ENCODE peak calls at places on chromosomes 2 and 18, in ten cellular contexts. K, V, U, L, A, I, J, M, Z and B are unnamed samples.

GRCh38 chr2:96321230-96322103 is 3.6 kb upstream of the ITPRIPL1 start:
- DNase-seq in M (peak), Z (no peak), I (peak), J (peak), V (peak), L (peak), U (peak), K (no peak), A (peak), B (no peak)

GRCh38 chr2:165725421-165725820 is 68.6 kb downstream of the GALNT3 start:
- DNase-seq in V (peak), K (peak), M (no peak), I (peak), J (no peak), A (no peak), U (peak), Z (peak), L (no peak), B (no peak)

GRCh38 chr18:6960656-6961055 is 156.9 kb downstream of the LAMA1 start:
- DNase-seq in U (peak), L (no peak), Z (no peak), A (no peak), I (peak), K (peak), V (peak), M (no peak), J (no peak), B (no peak)

GRCh38 chr2:135997380-135997779 is 12.0 kb upstream of the DARS1 start:
- DNase-seq in M (no peak), A (peak), Z (no peak), K (no peak), I (no peak), V (no peak), J (no peak), L (no peak), U (no peak), B (no peak)

GRCh38 chr18:74905245-74905644 is 303.7 kb downstream of the PTGR3 start:
- DNase-seq in Z (no peak), A (no peak), V (no peak), M (peak), K (no peak), L (no peak), U (no peak), I (no peak), J (peak), B (no peak)

GRCh38 chr2:158325031-158325781 is 131.3 kb downstream of the CCDC148 start:
- DNase-seq in J (no peak), U (no peak), L (no peak), A (no peak), I (peak), V (peak), M (no peak), Z (no peak), K (no peak), B (no peak)

GRCh38 chr2:239322414-239323086 is 78.3 kb downstream of the HDAC4 start:
- DNase-seq in K (no peak), V (no peak), J (no peak), I (peak), Z (no peak), U (peak), M (no peak), A (peak), L (no peak), B (no peak)

GRCh38 chr2:102103992-102104871 is 38.3 kb upstream of the IL1R1 start:
- DNase-seq in I (peak), U (peak), J (peak), A (peak), M (no peak), L (no peak), K (peak), Z (no peak), V (peak), B (no peak)

GRCh38 chr18:43869451-43870008 is 592.2 kb upstream of the SYT4 start:
- DNase-seq in L (no peak), I (peak), V (no peak), Z (no peak), U (peak), J (no peak), A (no peak), M (no peak), K (no peak), B (no peak)

GRCh38 chr2:234292205-234292954 is 204.5 kb downstream of the ARL4C start:
- DNase-seq in U (peak), I (peak), J (no peak), A (no peak), Z (no peak), K (no peak), L (peak), M (no peak), V (no peak), B (no peak)

GRCh38 chr2:40482091-40482490 is 30.2 kb upstream of the SLC8A1 start:
- DNase-seq in K (no peak), J (no peak), M (no peak), Z (no peak), V (no peak), A (no peak), L (no peak), U (no peak), I (no peak), B (no peak)

GRCh38 chr2:78260861-78261260 is 738.7 kb upstream of the LRRTM4 start:
- DNase-seq in Z (no peak), V (no peak), J (no peak), I (no peak), A (no peak), L (no peak), M (no peak), K (no peak), U (no peak), B (no peak)

GRCh38 chr2:150438654-150439053 is 48.8 kb downstream of the RND3 start:
- DNase-seq in A (no peak), L (no peak), I (no peak), Z (no peak), M (no peak), V (peak), U (no peak), K (no peak), J (no peak), B (no peak)

GRCh38 chr2:95514728-95515127 is 30.2 kb upstream of the TRIM43B start:
- DNase-seq in L (no peak), A (no peak), J (no peak), I (no peak), Z (no peak), V (no peak), K (no peak), M (no peak), U (no peak), B (no peak)

GRCh38 chr18:37440206-37440605 is 125.4 kb downstream of the CELF4 start:
- DNase-seq in V (no peak), Z (no peak), U (no peak), A (no peak), I (no peak), J (peak), K (no peak), M (no peak), L (no peak), B (no peak)

GRCh38 chr18:42437646-42438045 is 482.6 kb downstream of the PIK3C3 start:
- DNase-seq in A (no peak), U (peak), V (no peak), L (no peak), M (no peak), K (no peak), I (peak), J (peak), Z (no peak), B (no peak)

GRCh38 chr2:226310081-226310625 is 489.5 kb downstream of the IRS1 start:
- DNase-seq in L (no peak), A (no peak), V (no peak), Z (peak), J (no peak), K (no peak), U (peak), M (no peak), I (no peak), B (no peak)

GRCh38 chr18:40096675-40097074 is 1858.4 kb upstream of the PIK3C3 start:
- DNase-seq in Z (no peak), U (no peak), M (no peak), J (no peak), K (no peak), A (no peak), L (no peak), I (peak), V (no peak), B (no peak)

GRCh38 chr18:34862561-34862960 is 152.5 kb downstream of the DTNA start:
- DNase-seq in A (no peak), Z (no peak), J (no peak), L (no peak), V (no peak), K (no peak), M (no peak), U (no peak), I (no peak), B (no peak)

GRCh38 chr18:42436366-42436765 is 481.3 kb downstream of the PIK3C3 start:
- DNase-seq in Z (no peak), M (no peak), J (no peak), L (no peak), U (no peak), I (no peak), V (no peak), A (no peak), K (no peak), B (no peak)

GRCh38 chr2:234488913-234489451 is 7.9 kb downstream of the ARL4C start:
- DNase-seq in V (no peak), I (no peak), K (no peak), A (peak), L (peak), Z (no peak), M (no peak), U (no peak), J (no peak), B (no peak)

DNA sequence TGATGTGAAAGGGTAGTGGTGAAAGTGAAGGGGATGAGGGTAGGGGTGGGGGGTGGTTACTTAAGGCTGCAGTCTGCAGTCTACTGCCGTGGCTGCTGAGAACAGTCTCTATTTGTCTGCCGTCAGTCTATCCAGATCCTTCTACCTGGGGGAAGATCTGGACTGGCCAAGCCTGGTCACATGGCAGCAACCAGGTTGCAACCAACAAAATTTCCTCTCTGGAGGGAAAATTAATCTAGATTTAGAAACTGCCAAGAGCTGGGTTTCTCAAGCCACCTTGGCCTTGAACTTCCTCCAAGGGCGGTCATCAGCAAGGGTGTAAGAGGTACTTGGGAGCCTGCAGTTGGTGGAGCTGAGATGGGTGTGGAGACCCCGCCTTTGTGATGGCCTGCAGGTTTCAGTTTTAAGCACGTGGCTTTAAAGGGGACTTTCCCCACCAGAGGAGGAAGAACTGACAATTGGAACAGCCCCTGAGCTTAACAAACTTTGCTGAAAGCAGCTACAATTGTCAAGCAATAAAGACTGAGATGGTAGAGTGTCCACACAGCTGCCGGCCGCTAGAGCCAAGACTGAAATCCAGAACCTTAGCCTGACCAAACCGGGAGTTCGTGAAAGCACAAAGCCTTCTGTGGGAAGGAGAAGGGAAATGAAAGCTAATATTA is 31.4 kb upstream of the KCMF1 start:
- DNase-seq in K (no peak), I (no peak), A (peak), M (no peak), V (peak), L (peak), Z (no peak), J (no peak), U (no peak), B (no peak)
- H3K4me3 ChIP-seq in K (no peak), I (no peak), A (peak), M (no peak), V (no peak), L (peak), Z (no peak), J (no peak), U (no peak), B (no peak)

GRCh38 chr2:164523026-164523425 is 98.3 kb downstream of the GRB14 start:
- DNase-seq in J (no peak), V (no peak), A (no peak), Z (no peak), K (no peak), L (no peak), U (no peak), M (no peak), I (no peak), B (no peak)
- TF ChIP-seq CTCF in J (no peak), V (no peak), A (no peak), Z (no peak), K (no peak), L (no peak), U (no peak), M (no peak), I (no peak), B (no peak)

DNA sequence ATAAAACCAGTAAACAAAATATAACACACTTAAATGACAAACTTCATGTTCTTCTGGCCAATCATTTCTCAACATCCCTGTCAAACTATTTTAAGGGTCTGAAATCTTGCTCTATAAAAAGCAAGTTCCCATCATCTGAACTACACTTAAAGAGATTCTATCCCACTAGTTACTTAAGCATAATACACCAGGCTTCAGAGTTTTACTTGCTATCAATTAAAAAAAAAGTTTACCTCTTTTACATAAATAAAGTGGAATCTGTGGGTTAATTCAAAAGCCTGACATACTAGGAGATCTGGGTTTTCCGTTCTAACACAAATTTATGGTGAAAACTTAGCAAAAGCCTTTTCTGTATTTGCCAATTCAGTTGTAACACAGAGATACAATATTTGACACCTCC is 1.9 kb downstream of the CLASP1 start:
- DNase-seq in K (no peak), U (no peak), M (no peak), A (no peak), V (no peak), Z (no peak), L (no peak), J (no peak), I (no peak), B (no peak)
- H3K4me3 ChIP-seq in K (peak), U (no peak), M (no peak), A (peak), V (peak), Z (peak), L (no peak), J (peak), I (peak), B (peak)

GRCh38 chr2:172109256-172109655 is 6.6 kb upstream of the DLX2 start:
- DNase-seq in A (no peak), I (no peak), U (no peak), L (no peak), V (no peak), Z (no peak), M (no peak), J (no peak), K (no peak), B (no peak)

GRCh38 chr2:172114579-172114978 is 11.9 kb upstream of the DLX2 start:
- DNase-seq in Z (no peak), K (no peak), M (no peak), I (no peak), V (no peak), U (no peak), L (no peak), J (no peak), A (no peak), B (no peak)

GRCh38 chr2:172116107-172116506 is 13.4 kb upstream of the DLX2 start:
- DNase-seq in J (no peak), U (no peak), M (no peak), L (no peak), V (no peak), I (no peak), Z (no peak), K (no peak), A (no peak), B (no peak)

GRCh38 chr2:172109670-172110421 is 7.1 kb upstream of the DLX2 start:
- DNase-seq in A (peak), K (no peak), V (no peak), L (no peak), I (no peak), M (no peak), U (no peak), J (no peak), Z (no peak), B (no peak)

GRCh38 chr2:172113617-172114016 is 10.9 kb upstream of the DLX2 start:
- DNase-seq in A (no peak), M (no peak), Z (no peak), K (no peak), J (no peak), L (no peak), U (peak), I (peak), V (no peak), B (no peak)
- TF ChIP-seq CTCF in A (no peak), M (peak), Z (peak), K (peak), J (peak), L (no peak), U (no peak), I (peak), V (no peak), B (peak)

GRCh38 chr2:45822272-45822630 is 170.8 kb downstream of the PRKCE start:
- DNase-seq in K (no peak), L (no peak), A (no peak), J (no peak), U (no peak), I (no peak), V (no peak), M (peak), Z (no peak), B (no peak)
- H3K4me3 ChIP-seq in K (no peak), L (no peak), A (no peak), J (no peak), U (no peak), I (no peak), V (no peak), M (no peak), Z (no peak), B (no peak)

GRCh38 chr18:79788096-79789085 is 9.3 kb upstream of the KCNG2 start:
- DNase-seq in Z (no peak), U (peak), A (peak), I (peak), L (no peak), K (no peak), M (peak), V (no peak), J (no peak), B (no peak)
- TF ChIP-seq CTCF in Z (peak), U (no peak), A (no peak), I (no peak), L (no peak), K (no peak), M (no peak), V (no peak), J (no peak), B (no peak)

GRCh38 chr2:73970850-73971471 is 13.7 kb upstream of the TET3 start:
- DNase-seq in K (no peak), M (no peak), U (peak), V (no peak), I (peak), A (peak), L (no peak), Z (no peak), J (peak), B (peak)
- H3K4me3 ChIP-seq in K (no peak), M (no peak), U (no peak), V (no peak), I (no peak), A (no peak), L (peak), Z (no peak), J (peak), B (no peak)

GRCh38 chr2:175631247-175631628 is 370.8 kb downstream of the LNPK start:
- DNase-seq in L (no peak), J (no peak), U (no peak), V (peak), Z (no peak), K (no peak), I (no peak), A (no peak), M (no peak), B (no peak)

GRCh38 chr2:175633227-175633626 is 368.8 kb downstream of the LNPK start:
- DNase-seq in A (no peak), Z (no peak), L (no peak), J (no peak), I (no peak), U (no peak), V (no peak), K (no peak), M (no peak), B (no peak)

GRCh38 chr2:175628243-175628642 is 373.8 kb downstream of the LNPK start:
- DNase-seq in L (no peak), J (no peak), M (no peak), V (no peak), U (no peak), Z (no peak), I (no peak), K (no peak), A (no peak), B (no peak)

GRCh38 chr2:175627405-175627804 is 374.7 kb downstream of the LNPK start:
- DNase-seq in K (peak), Z (no peak), V (no peak), M (no peak), J (no peak), I (no peak), L (no peak), U (no peak), A (no peak), B (no peak)

DNA sequence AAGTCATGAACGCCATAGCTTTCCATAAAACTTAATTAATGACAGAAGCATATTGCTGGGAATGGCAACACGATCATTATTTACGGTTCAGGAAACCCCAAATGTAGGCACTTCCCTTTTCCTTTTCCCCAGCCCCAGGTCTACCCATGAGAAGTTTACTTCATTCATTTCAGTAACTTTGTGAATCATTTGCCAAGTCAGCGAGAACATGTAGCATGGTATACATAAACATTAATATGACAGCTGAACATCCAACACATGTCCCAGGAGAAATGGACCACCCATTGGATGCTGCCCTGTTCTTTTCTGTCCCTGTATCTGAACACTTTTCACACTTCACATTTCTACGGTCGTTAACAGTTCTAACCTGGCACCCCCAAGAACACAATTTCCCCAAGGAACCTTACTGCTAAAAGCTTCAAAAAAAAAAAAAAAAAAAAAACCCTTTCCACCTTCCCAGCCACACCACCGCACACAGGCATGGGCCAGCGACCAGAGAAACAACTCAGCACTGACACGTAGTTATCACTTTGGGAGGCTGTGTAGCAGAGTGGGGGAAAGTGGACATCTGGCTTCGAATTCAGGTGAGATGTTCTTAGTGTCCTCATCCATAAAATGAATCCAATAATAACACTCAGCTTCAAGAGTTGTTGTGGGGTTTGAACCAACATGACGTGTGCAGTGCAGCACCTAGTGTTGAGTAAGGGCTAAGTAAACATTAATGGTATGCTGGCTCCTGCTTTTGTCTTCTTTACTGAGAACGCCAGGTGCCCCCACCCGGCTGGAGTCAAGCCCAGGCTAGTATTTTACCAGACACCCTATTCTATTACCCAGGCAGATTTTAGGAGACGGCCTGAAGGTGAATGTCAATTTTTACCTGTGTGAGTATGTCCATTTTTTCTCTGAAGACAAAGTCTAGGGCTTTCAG is 371.5 kb downstream of the LNPK start:
- DNase-seq in J (no peak), L (no peak), M (no peak), I (no peak), Z (no peak), A (no peak), U (no peak), V (peak), K (no peak), B (no peak)
- TF ChIP-seq CTCF in J (no peak), L (no peak), M (no peak), I (no peak), Z (no peak), A (no peak), U (no peak), V (no peak), K (no peak), B (no peak)

DNA sequence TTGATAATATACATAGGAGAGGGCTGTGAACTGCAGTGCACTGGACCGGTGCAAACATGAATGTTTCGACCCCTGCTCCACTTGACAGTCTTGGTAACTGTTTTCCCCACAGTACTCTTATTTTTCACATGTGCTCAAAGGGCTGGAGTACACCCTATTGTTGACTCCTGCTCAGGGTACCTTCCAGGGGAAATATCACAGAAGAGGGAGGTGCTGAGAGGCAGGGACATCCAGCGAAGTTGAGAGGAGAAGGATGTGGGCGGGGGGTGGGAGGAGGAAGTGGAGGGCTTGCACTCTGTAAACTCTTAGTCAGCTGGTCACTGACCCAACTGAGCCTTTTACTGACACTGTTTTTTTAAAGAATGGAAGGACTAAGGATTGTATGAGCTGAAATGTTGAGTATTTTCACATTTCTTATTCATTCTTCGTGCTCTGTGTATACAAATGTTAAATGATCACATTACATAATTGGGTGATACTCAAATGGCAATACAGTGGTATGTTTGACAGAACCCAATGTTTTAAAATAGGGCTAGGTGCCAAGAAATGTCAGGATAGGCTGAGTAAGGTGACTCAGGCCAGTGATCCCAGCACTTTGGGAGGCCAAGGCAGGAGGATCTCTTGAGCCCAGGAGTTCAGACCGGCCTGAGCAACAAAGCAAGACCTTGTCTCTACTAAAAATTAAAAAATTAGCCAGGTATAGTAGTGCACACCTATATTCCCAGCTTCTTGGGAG is 10.0 kb downstream of the INPP4A start:
- DNase-seq in A (no peak), Z (no peak), I (peak), U (peak), J (no peak), K (no peak), V (no peak), M (no peak), L (no peak), B (no peak)
- H3K4me3 ChIP-seq in A (no peak), Z (no peak), I (no peak), U (no peak), J (no peak), K (no peak), V (no peak), M (no peak), L (no peak), B (no peak)